ENCODE peak calls at places on chromosomes 1 and 21, in nine cellular contexts. V is AG08396; P is mucosa of descending colon; Z is globus pallidus; E is OCI-LY7; X is stimulated activated CD4-positive, alpha-beta T cell treated with anti-CD3 and anti-CD28 coated beads, TNF-alpha, amount 100 ng/mL, for 24 hours; D is NCI-H345; R is left ventricle myocardium inferior; B is NCI-H2081 treated with DMSO at 0.1 percent for 48 hours. F is an unnamed sample.

GRCh38 chr1:172930142-172930541 is 120.6 kb downstream of the TNFSF18 start:
- DNase-seq in B (no peak), P (no peak), R (no peak), E (no peak), D (no peak), Z (no peak), X (no peak), V (no peak), F (no peak)

GRCh38 chr1:172697463-172698100 is 38.7 kb downstream of the FASLG start:
- DNase-seq in R (no peak), D (no peak), P (no peak), E (peak; percentile 4), X (no peak), B (no peak), V (no peak), Z (no peak), F (peak; percentile 43)

GRCh38 chr1:118788372-118788955 is 199.7 kb downstream of the TBX15 start:
- DNase-seq in V (no peak), X (no peak), R (no peak), D (peak; percentile 79), Z (no peak), E (no peak), P (no peak), B (peak; percentile 29), F (no peak)

GRCh38 chr1:109392788-109393580 is 4.7 kb downstream of the SORT1 start:
- DNase-seq in V (peak; percentile 74), E (no peak), P (peak; percentile 63), B (no peak), D (no peak), R (peak; percentile 74), X (no peak), Z (peak; percentile 92), F (no peak)

GRCh38 chr1:17979815-17980214 is 127.8 kb upstream of the IGSF21 start:
- DNase-seq in V (no peak), P (no peak), R (no peak), X (no peak), E (peak; percentile 27), Z (no peak), B (no peak), D (peak; percentile 34), F (no peak)

GRCh38 chr1:204127597-204128242 is 24.1 kb downstream of the ETNK2 start:
- DNase-seq in B (peak; percentile 41), Z (peak; percentile 63), R (peak; percentile 42), D (peak; percentile 67), V (peak; percentile 90), X (no peak), P (peak; percentile 69), E (peak; percentile 63), F (no peak)

GRCh38 chr1:96309783-96310182 is 411.8 kb upstream of the PTBP2 start:
- DNase-seq in D (no peak), Z (no peak), E (no peak), X (no peak), P (peak; percentile 12), V (peak; percentile 12), R (no peak), B (no peak), F (no peak)

GRCh38 chr1:54604572-54605370 is 18.6 kb downstream of the FAM151A start:
- DNase-seq in E (peak; percentile 62), V (no peak), P (no peak), D (peak; percentile 20), X (peak; percentile 15), R (no peak), Z (no peak), B (peak; percentile 67), F (peak; percentile 27)

GRCh38 chr21:43826623-43826974 is 37.2 kb downstream of the RRP1 start:
- DNase-seq in R (no peak), E (no peak), P (no peak), Z (no peak), D (no peak), V (no peak), B (no peak), X (no peak), F (no peak)

F was measured in naive thymus-derived CD8-positive, alpha-beta T cell.